ENCODE peak calls at places on chromosomes 11 and 22, in six cellular contexts. One of them, this sample, is unnamed.

GRCh38 chr22:47167056-47167455 is 404.6 kb downstream of the TBC1D22A start:
- DNase-seq in GM12865: no peak
- DNase-seq in foreskin fibroblast: no peak
- DNase-seq in HFF-Myc: no peak
- DNase-seq in fibroblast of the aortic adventitia: no peak
- DNase-seq in Caco-2: no peak
- DNase-seq in this sample: no peak

GRCh38 chr11:73597340-73597955 is 464 bp downstream of the FAM168A start:
- DNase-seq in GM12865: peak
- DNase-seq in foreskin fibroblast: peak
- DNase-seq in HFF-Myc: no peak
- DNase-seq in fibroblast of the aortic adventitia: no peak
- DNase-seq in Caco-2: peak
- DNase-seq in this sample: no peak

GRCh38 chr11:108131993-108132392 is 10.6 kb downstream of the ACAT1 start:
- DNase-seq in GM12865: no peak
- DNase-seq in foreskin fibroblast: no peak
- DNase-seq in HFF-Myc: no peak
- DNase-seq in fibroblast of the aortic adventitia: no peak
- DNase-seq in Caco-2: no peak
- DNase-seq in this sample: no peak

GRCh38 chr11:72585762-72586590 is 88.2 kb downstream of the PDE2A start:
- DNase-seq in GM12865: peak
- DNase-seq in foreskin fibroblast: peak
- DNase-seq in HFF-Myc: peak
- DNase-seq in fibroblast of the aortic adventitia: peak
- DNase-seq in Caco-2: peak
- DNase-seq in this sample: no peak

GRCh38 chr11:127003260-127003981 is 2.9 kb upstream of the KIRREL3 start:
- DNase-seq in GM12865: peak
- DNase-seq in foreskin fibroblast: peak
- DNase-seq in HFF-Myc: no peak
- DNase-seq in fibroblast of the aortic adventitia: no peak
- DNase-seq in Caco-2: no peak
- DNase-seq in this sample: no peak

GRCh38 chr22:32103648-32104326 is 55.3 kb downstream of the C22orf42 start:
- DNase-seq in GM12865: no peak
- DNase-seq in foreskin fibroblast: peak
- DNase-seq in HFF-Myc: peak
- DNase-seq in fibroblast of the aortic adventitia: peak
- DNase-seq in Caco-2: no peak
- DNase-seq in this sample: no peak

GRCh38 chr22:25564979-25565677 is 653 bp downstream of the GRK3 start:
- DNase-seq in GM12865: peak
- DNase-seq in foreskin fibroblast: peak
- DNase-seq in HFF-Myc: no peak
- DNase-seq in fibroblast of the aortic adventitia: no peak
- DNase-seq in Caco-2: peak
- DNase-seq in this sample: no peak

GRCh38 chr11:86765146-86765663 is 35.1 kb upstream of the PRSS23 start:
- DNase-seq in GM12865: no peak
- DNase-seq in foreskin fibroblast: peak
- DNase-seq in HFF-Myc: no peak
- DNase-seq in fibroblast of the aortic adventitia: peak
- DNase-seq in Caco-2: no peak
- DNase-seq in this sample: no peak

GRCh38 chr22:31492151-31492550 is 2.5 kb upstream of the EIF4ENIF1 start:
- DNase-seq in GM12865: no peak
- DNase-seq in foreskin fibroblast: no peak
- DNase-seq in HFF-Myc: no peak
- DNase-seq in fibroblast of the aortic adventitia: no peak
- DNase-seq in Caco-2: no peak
- DNase-seq in this sample: no peak

GRCh38 chr11:124646148-124646547 is 23.5 kb downstream of the TBRG1 start:
- DNase-seq in GM12865: no peak
- DNase-seq in foreskin fibroblast: no peak
- DNase-seq in HFF-Myc: no peak
- DNase-seq in fibroblast of the aortic adventitia: no peak
- DNase-seq in Caco-2: no peak
- DNase-seq in this sample: no peak

GRCh38 chr22:46056169-46057041 is 79.4 kb upstream of the WNT7B start:
- DNase-seq in GM12865: no peak
- DNase-seq in foreskin fibroblast: peak
- DNase-seq in HFF-Myc: no peak
- DNase-seq in fibroblast of the aortic adventitia: peak
- DNase-seq in Caco-2: no peak
- DNase-seq in this sample: no peak

GRCh38 chr22:50294319-50294656 is 13.2 kb downstream of the PLXNB2 start:
- DNase-seq in GM12865: no peak
- DNase-seq in foreskin fibroblast: peak
- DNase-seq in HFF-Myc: no peak
- DNase-seq in fibroblast of the aortic adventitia: no peak
- DNase-seq in Caco-2: no peak
- DNase-seq in this sample: no peak
- H3K4me3 ChIP-seq in GM12865: no peak
- H3K4me3 ChIP-seq in foreskin fibroblast: no peak
- H3K4me3 ChIP-seq in HFF-Myc: peak
- H3K4me3 ChIP-seq in fibroblast of the aortic adventitia: no peak
- H3K4me3 ChIP-seq in Caco-2: no peak
- H3K4me3 ChIP-seq in this sample: no peak

GRCh38 chr11:28697920-28698827 is 590.0 kb downstream of the METTL15 start:
- DNase-seq in GM12865: peak
- DNase-seq in foreskin fibroblast: peak
- DNase-seq in HFF-Myc: no peak
- DNase-seq in fibroblast of the aortic adventitia: peak
- DNase-seq in Caco-2: peak
- DNase-seq in this sample: no peak
- TF ChIP-seq CTCF in GM12865: peak
- TF ChIP-seq CTCF in foreskin fibroblast: peak
- TF ChIP-seq CTCF in HFF-Myc: peak
- TF ChIP-seq CTCF in fibroblast of the aortic adventitia: peak
- TF ChIP-seq CTCF in Caco-2: peak
- TF ChIP-seq CTCF in this sample: peak

GRCh38 chr11:112177610-112178009 is 2.3 kb downstream of the BCO2 start:
- DNase-seq in GM12865: no peak
- DNase-seq in foreskin fibroblast: no peak
- DNase-seq in HFF-Myc: no peak
- DNase-seq in fibroblast of the aortic adventitia: no peak
- DNase-seq in Caco-2: no peak
- DNase-seq in this sample: no peak

GRCh38 chr11:112173152-112173551 is 2.2 kb upstream of the BCO2 start:
- DNase-seq in GM12865: no peak
- DNase-seq in foreskin fibroblast: peak
- DNase-seq in HFF-Myc: no peak
- DNase-seq in fibroblast of the aortic adventitia: no peak
- DNase-seq in Caco-2: no peak
- DNase-seq in this sample: no peak

GRCh38 chr11:112176077-112176476 is 765 bp downstream of the BCO2 start:
- DNase-seq in GM12865: no peak
- DNase-seq in foreskin fibroblast: no peak
- DNase-seq in HFF-Myc: no peak
- DNase-seq in fibroblast of the aortic adventitia: no peak
- DNase-seq in Caco-2: no peak
- DNase-seq in this sample: no peak

GRCh38 chr11:112174789-112175595 is at the start of gene BCO2:
- DNase-seq in GM12865: peak
- DNase-seq in foreskin fibroblast: peak
- DNase-seq in HFF-Myc: peak
- DNase-seq in fibroblast of the aortic adventitia: peak
- DNase-seq in Caco-2: peak
- DNase-seq in this sample: no peak

DNA sequence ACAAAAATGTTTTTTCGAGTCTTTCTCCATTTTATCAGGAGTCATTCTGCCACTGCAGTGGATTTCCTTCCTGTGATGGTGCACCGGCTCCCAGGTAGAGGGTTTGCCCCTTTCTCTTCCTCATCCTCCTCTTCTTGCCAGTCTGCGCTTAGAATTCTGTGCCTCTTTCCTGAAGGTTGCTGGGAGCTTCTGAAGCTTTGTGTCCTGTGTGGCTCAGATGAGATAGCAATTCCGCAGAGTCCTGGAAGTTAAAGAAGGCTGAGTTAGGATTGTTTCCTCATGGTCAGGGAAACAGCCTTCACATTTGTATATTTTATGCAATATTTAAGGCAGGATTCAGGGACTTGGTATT is 260 bp downstream of the BCO2 start:
- DNase-seq in GM12865: no peak
- DNase-seq in foreskin fibroblast: no peak
- DNase-seq in HFF-Myc: no peak
- DNase-seq in fibroblast of the aortic adventitia: no peak
- DNase-seq in Caco-2: no peak
- DNase-seq in this sample: no peak
- H3K4me3 ChIP-seq in GM12865: no peak
- H3K4me3 ChIP-seq in foreskin fibroblast: peak
- H3K4me3 ChIP-seq in HFF-Myc: no peak
- H3K4me3 ChIP-seq in fibroblast of the aortic adventitia: peak
- H3K4me3 ChIP-seq in Caco-2: no peak
- H3K4me3 ChIP-seq in this sample: peak

GRCh38 chr11:65100674-65101350 is 4.8 kb downstream of the VPS51 start:
- DNase-seq in GM12865: no peak
- DNase-seq in foreskin fibroblast: peak
- DNase-seq in HFF-Myc: no peak
- DNase-seq in fibroblast of the aortic adventitia: peak
- DNase-seq in Caco-2: no peak
- DNase-seq in this sample: no peak
- TF ChIP-seq CTCF in GM12865: peak
- TF ChIP-seq CTCF in foreskin fibroblast: no peak
- TF ChIP-seq CTCF in HFF-Myc: no peak
- TF ChIP-seq CTCF in fibroblast of the aortic adventitia: no peak
- TF ChIP-seq CTCF in Caco-2: no peak
- TF ChIP-seq CTCF in this sample: no peak

GRCh38 chr11:313304-313786 is 495 bp upstream of the IFITM1 start:
- DNase-seq in GM12865: peak
- DNase-seq in foreskin fibroblast: peak
- DNase-seq in HFF-Myc: no peak
- DNase-seq in fibroblast of the aortic adventitia: no peak
- DNase-seq in Caco-2: no peak
- DNase-seq in this sample: no peak

GRCh38 chr11:315051-315481 is 1.2 kb downstream of the IFITM1 start:
- DNase-seq in GM12865: no peak
- DNase-seq in foreskin fibroblast: no peak
- DNase-seq in HFF-Myc: no peak
- DNase-seq in fibroblast of the aortic adventitia: no peak
- DNase-seq in Caco-2: no peak
- DNase-seq in this sample: no peak

GRCh38 chr11:313787-314547 is at the start of gene IFITM1:
- DNase-seq in GM12865: peak
- DNase-seq in foreskin fibroblast: peak
- DNase-seq in HFF-Myc: peak
- DNase-seq in fibroblast of the aortic adventitia: peak
- DNase-seq in Caco-2: no peak
- DNase-seq in this sample: peak

GRCh38 chr11:309558-309855 is 1.9 kb downstream of the IFITM2 start:
- DNase-seq in GM12865: no peak
- DNase-seq in foreskin fibroblast: no peak
- DNase-seq in HFF-Myc: no peak
- DNase-seq in fibroblast of the aortic adventitia: no peak
- DNase-seq in Caco-2: no peak
- DNase-seq in this sample: no peak

DNA sequence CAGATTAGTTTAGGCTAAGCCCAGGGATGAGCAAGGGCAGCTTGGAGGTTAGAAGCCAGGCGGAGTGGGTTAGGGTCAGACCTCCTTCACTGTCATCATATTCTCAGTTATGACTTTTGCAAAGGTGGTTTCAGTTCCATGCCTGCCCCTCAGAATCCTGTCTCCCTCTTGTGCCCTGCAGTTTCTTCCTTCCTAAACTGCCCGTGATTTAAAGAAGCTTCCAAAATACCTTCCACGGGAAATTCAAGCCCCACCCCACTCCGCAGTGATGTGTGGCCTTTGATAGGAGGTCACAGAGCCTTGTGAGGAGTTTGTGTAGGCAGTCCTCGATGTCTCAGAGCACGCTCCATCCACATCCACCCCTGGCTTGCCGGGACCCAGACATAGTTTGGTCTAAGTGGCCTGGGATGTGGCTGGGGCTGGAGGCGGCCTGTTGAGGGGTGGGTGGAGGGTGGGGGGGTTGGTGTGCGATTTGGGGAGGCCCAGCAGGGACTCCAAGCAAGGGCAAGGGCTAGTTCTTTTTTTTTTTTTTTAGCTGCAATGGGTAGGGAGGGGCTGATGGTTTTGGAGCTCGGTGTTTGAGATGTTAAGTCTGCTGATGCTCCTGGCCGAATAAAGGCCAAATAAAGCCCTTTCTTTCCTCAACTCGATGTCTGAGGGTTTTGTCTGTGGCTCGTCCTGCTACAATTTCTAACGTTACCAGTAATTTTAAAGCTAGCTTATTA is 1.6 kb upstream of the IFITM1 start:
- DNase-seq in GM12865: no peak
- DNase-seq in foreskin fibroblast: peak
- DNase-seq in HFF-Myc: no peak
- DNase-seq in fibroblast of the aortic adventitia: peak
- DNase-seq in Caco-2: no peak
- DNase-seq in this sample: no peak
- H3K4me3 ChIP-seq in GM12865: peak
- H3K4me3 ChIP-seq in foreskin fibroblast: peak
- H3K4me3 ChIP-seq in HFF-Myc: no peak
- H3K4me3 ChIP-seq in fibroblast of the aortic adventitia: peak
- H3K4me3 ChIP-seq in Caco-2: no peak
- H3K4me3 ChIP-seq in this sample: peak

GRCh38 chr11:34239465-34240149 is 118.2 kb downstream of the ABTB2 start:
- DNase-seq in GM12865: peak
- DNase-seq in foreskin fibroblast: no peak
- DNase-seq in HFF-Myc: no peak
- DNase-seq in fibroblast of the aortic adventitia: no peak
- DNase-seq in Caco-2: no peak
- DNase-seq in this sample: no peak
- TF ChIP-seq CTCF in GM12865: no peak
- TF ChIP-seq CTCF in foreskin fibroblast: no peak
- TF ChIP-seq CTCF in HFF-Myc: no peak
- TF ChIP-seq CTCF in fibroblast of the aortic adventitia: no peak
- TF ChIP-seq CTCF in Caco-2: no peak
- TF ChIP-seq CTCF in this sample: no peak